ENCODE peak calls at places on chromosome 6, in ten cellular contexts. Z is uterus, G is HCT116, Y is breast epithelium, T is transverse colon, N is Peyer's patch, C is heart left ventricle, F is gastrocnemius medialis, O is A549, S is adrenal gland. D is an unnamed sample. For H3K4me1, the result is how much of the 10 kb centered on the place peaks cover.

GRCh38 chr6:11197175-11197535 is 35.3 kb downstream of the NEDD9 start:
- DNase-seq in Z (no peak), G (no peak), Y (no peak), T (no peak), N (no peak), C (no peak), F (no peak), O (no peak), S (no peak), D (no peak)

GRCh38 chr6:166958926-166959861 is 2.8 kb upstream of the RNASET2 start:
- DNase-seq in Z (no peak), G (no peak), Y (no peak), T (peak), N (peak), C (no peak), F (no peak), O (no peak), S (peak), D (no peak)

GRCh38 chr6:169985121-169986015 is 233.9 kb downstream of the ERMARD start:
- DNase-seq in Z (no peak), G (no peak), Y (peak), T (no peak), N (no peak), C (no peak), F (no peak), O (no peak), S (no peak), D (no peak)

GRCh38 chr6:78999737-79000136 is 78.3 kb downstream of the PHIP start:
- DNase-seq in Z (no peak), G (no peak), Y (no peak), T (no peak), N (no peak), C (no peak), F (no peak), O (no peak), S (no peak), D (no peak)

GRCh38 chr6:119349041-119349340 is 570 bp downstream of the MAN1A1 start:
- DNase-seq in Z (no peak), G (no peak), Y (no peak), T (no peak), N (no peak), C (no peak), F (no peak), O (no peak), S (no peak), D (no peak)

GRCh38 chr6:118959903-118960302 is 24.9 kb upstream of the MCM9 start:
- DNase-seq in Z (no peak), G (no peak), Y (no peak), T (no peak), N (no peak), C (no peak), F (no peak), O (no peak), S (no peak), D (no peak)

GRCh38 chr6:88725111-88725711 is 238.2 kb downstream of the RNGTT start:
- DNase-seq in Z (no peak), G (no peak), Y (no peak), T (no peak), N (no peak), C (peak), F (no peak), O (no peak), S (no peak), D (peak)

GRCh38 chr6:164419099-164419498 is 890.3 kb downstream of the C6orf118 start:
- DNase-seq in Z (no peak), G (no peak), Y (no peak), T (no peak), N (no peak), C (no peak), F (no peak), O (no peak), S (no peak), D (no peak)

GRCh38 chr6:30760537-30760936 is 16.2 kb upstream of the IER3 start:
- DNase-seq in Z (no peak), G (no peak), Y (no peak), T (no peak), N (no peak), C (no peak), F (no peak), O (no peak), S (no peak), D (no peak)

GRCh38 chr6:82396964-82397761 is 33.5 kb downstream of the TPBG start:
- DNase-seq in Z (peak), G (peak), Y (no peak), T (no peak), N (no peak), C (no peak), F (no peak), O (peak), S (no peak), D (no peak)

GRCh38 chr6:149852180-149852579 is 12.0 kb downstream of the LRP11 start:
- DNase-seq in Z (no peak), G (no peak), Y (no peak), T (no peak), N (peak), C (no peak), F (no peak), O (no peak), S (no peak), D (no peak)

GRCh38 chr6:37868447-37868825 is 48.9 kb downstream of the ZFAND3 start:
- DNase-seq in Z (no peak), G (no peak), Y (no peak), T (no peak), N (no peak), C (no peak), F (no peak), O (no peak), S (no peak), D (no peak)

GRCh38 chr6:137056121-137056880 is 11.5 kb upstream of the IL20RA start:
- DNase-seq in Z (no peak), G (peak), Y (no peak), T (no peak), N (no peak), C (no peak), F (no peak), O (no peak), S (no peak), D (no peak)

GRCh38 chr6:94071835-94072234 is 652.5 kb upstream of the EPHA7 start:
- DNase-seq in Z (no peak), G (no peak), Y (no peak), T (no peak), N (no peak), C (no peak), F (no peak), O (peak), S (no peak), D (no peak)

GRCh38 chr6:11271637-11272036 is 39.2 kb upstream of the NEDD9 start:
- DNase-seq in Z (no peak), G (no peak), Y (no peak), T (no peak), N (no peak), C (no peak), F (no peak), O (no peak), S (no peak), D (no peak)

GRCh38 chr6:55182016-55182650 is 7.8 kb downstream of the HCRTR2 start:
- DNase-seq in Z (no peak), G (no peak), Y (no peak), T (no peak), N (no peak), C (no peak), F (no peak), O (no peak), S (no peak), D (no peak)

GRCh38 chr6:151242420-151242841 is 2.7 kb downstream of the AKAP12 start:
- DNase-seq in Z (no peak), G (no peak), Y (no peak), T (no peak), N (no peak), C (no peak), F (no peak), O (no peak), S (no peak), D (peak)

GRCh38 chr6:169190144-169190584 is 63.5 kb downstream of the THBS2 start:
- DNase-seq in Z (peak), G (no peak), Y (no peak), T (peak), N (no peak), C (peak), F (no peak), O (no peak), S (peak), D (peak)

GRCh38 chr6:122307577-122307976 is 91.9 kb upstream of the HSF2 start:
- DNase-seq in Z (no peak), G (no peak), Y (no peak), T (no peak), N (no peak), C (no peak), F (no peak), O (no peak), S (no peak), D (no peak)

GRCh38 chr6:131169613-131170012 is 34.3 kb downstream of the AKAP7 start:
- DNase-seq in Z (no peak), G (no peak), Y (no peak), T (no peak), N (no peak), C (no peak), F (no peak), O (no peak), S (no peak), D (no peak)

GRCh38 chr6:131172237-131172636 is 37.0 kb downstream of the AKAP7 start:
- DNase-seq in Z (no peak), G (no peak), Y (no peak), T (no peak), N (no peak), C (no peak), F (no peak), O (no peak), S (no peak), D (no peak)

GRCh38 chr6:131175559-131175958 is 40.3 kb downstream of the AKAP7 start:
- DNase-seq in Z (no peak), G (no peak), Y (no peak), T (no peak), N (no peak), C (no peak), F (no peak), O (no peak), S (no peak), D (no peak)

GRCh38 chr6:131177996-131178395 is 42.7 kb downstream of the AKAP7 start:
- DNase-seq in Z (no peak), G (no peak), Y (no peak), T (no peak), N (no peak), C (no peak), F (no peak), O (no peak), S (no peak), D (peak)

DNA sequence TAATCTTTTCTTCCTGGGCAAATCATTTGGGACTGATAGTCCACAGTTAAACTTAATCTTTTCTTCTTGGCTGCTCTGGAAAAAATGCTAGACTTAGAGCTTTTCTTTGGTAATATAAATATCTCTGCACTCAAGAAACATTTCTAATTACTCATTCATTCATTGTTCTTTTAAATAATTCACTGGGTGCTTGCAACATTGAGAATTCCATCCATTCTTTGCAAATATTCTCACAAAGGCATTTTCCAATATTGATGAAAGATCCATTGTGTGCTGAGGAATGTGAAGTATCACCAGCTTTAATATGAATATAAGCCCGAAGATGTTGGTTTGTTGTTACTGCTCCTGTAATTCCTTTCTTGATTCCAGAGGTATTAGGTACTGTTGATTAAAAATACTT is 38.4 kb downstream of the AKAP7 start:
- DNase-seq in Z (no peak), G (no peak), Y (no peak), T (no peak), N (no peak), C (no peak), F (no peak), O (no peak), S (no peak), D (no peak)
- H3K4me1 ChIP-seq in Z (under half), G (under half), Y (under half), T (under half), N (under half), C (under half), F (under half), O (under half), S (under half), D (under half)

GRCh38 chr6:159169193-159169555 is at the start of gene FNDC1:
- DNase-seq in Z (peak), G (no peak), Y (no peak), T (peak), N (no peak), C (peak), F (no peak), O (peak), S (no peak), D (peak)
- TF ChIP-seq CTCF in Z (peak), G (no peak), Y (no peak), T (no peak), N (no peak), C (no peak), F (no peak), O (peak), S (no peak), D (no peak)

DNA sequence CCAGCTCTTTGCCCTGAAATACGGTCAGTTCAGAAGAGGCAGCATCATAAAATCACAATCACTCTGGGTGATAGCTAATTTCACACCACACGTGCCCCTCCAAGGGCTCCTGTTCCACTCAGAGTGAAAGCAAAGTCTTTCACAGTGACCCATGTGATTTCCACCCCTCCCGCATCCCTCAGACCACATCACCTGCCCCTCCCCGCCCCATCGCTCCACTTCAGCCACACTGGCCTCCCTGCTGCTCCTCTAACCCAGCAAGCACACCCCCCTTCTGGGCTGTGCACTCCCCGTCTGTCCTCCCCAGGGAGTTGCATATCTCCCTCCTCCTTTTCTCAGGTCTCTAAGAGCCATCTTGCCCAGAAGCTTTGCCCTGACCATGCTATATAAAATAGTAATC is 74.5 kb downstream of the PSMG4 start:
- DNase-seq in Z (no peak), G (no peak), Y (no peak), T (no peak), N (no peak), C (no peak), F (no peak), O (no peak), S (no peak), D (no peak)
- TF ChIP-seq POLR2A in Z (no peak), G (no peak), Y (no peak), T (no peak), N (no peak), C (no peak), F (no peak), O (no peak), S (no peak), D (no peak)

GRCh38 chr6:16137451-16137801 is 8.5 kb downstream of the MYLIP start:
- DNase-seq in Z (no peak), G (no peak), Y (no peak), T (no peak), N (no peak), C (no peak), F (no peak), O (no peak), S (no peak), D (no peak)
- H3K4me1 ChIP-seq in Z (under half), G (under half), Y (under half), T (half or more), N (half or more), C (half or more), F (half or more), O (half or more), S (under half), D (under half)

DNA sequence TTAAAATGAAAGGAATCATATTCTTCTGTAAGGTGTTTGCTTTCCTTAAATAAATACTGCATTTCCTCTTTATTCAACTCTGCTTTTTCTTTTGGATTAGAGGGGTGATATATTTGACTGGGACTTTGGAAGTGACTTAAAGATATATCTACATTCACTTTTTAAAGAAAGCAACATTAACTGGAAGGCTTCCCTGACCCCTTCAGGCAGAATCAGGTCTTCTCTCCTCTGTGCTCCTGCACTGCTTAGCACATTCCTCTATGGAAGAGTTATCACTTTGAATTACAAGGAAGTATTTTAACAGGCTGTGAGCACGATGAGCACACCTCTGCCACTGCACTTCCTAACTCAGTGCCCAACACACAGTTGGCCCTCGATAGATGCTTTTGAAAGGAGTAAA is 59.2 kb upstream of the POU3F2 start:
- DNase-seq in Z (no peak), G (no peak), Y (no peak), T (no peak), N (no peak), C (no peak), F (no peak), O (no peak), S (no peak), D (no peak)
- TF ChIP-seq CTCF in Z (no peak), G (no peak), Y (no peak), T (no peak), N (no peak), C (no peak), F (no peak), O (no peak), S (no peak), D (no peak)

DNA sequence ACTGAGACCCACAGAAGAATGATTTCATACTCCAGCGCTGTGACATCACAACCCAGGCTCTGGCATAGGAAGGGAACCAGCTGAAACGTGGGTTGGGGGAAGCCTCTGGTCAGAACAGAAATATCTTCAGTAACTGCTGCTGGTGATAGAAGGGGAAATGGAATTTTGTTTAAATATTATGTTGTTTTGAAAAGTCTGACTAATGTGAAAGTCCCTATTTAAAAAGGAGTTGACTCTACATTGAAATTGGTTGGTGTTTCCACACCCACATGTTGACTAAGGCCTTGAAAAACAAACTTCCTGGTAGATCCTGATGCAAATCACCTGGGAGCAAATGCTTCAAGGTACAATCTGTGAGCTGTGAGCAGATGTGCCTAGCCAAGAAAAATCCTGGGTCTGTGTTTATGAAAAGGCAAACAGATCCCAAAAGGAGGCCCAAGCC is 24.5 kb upstream of the TCP11 start:
- DNase-seq in Z (no peak), G (no peak), Y (no peak), T (peak), N (no peak), C (no peak), F (no peak), O (peak), S (no peak), D (no peak)
- TF ChIP-seq POLR2A in Z (no peak), G (no peak), Y (no peak), T (no peak), N (no peak), C (no peak), F (no peak), O (no peak), S (no peak), D (no peak)

GRCh38 chr6:68040780-68041179 is 594.3 kb upstream of the ADGRB3 start:
- DNase-seq in Z (no peak), G (no peak), Y (no peak), T (no peak), N (no peak), C (no peak), F (no peak), O (no peak), S (no peak), D (no peak)
- H3K4me1 ChIP-seq in Z (under half), G (under half), Y (under half), T (under half), N (under half), C (under half), F (under half), O (under half), S (under half), D (under half)

DNA sequence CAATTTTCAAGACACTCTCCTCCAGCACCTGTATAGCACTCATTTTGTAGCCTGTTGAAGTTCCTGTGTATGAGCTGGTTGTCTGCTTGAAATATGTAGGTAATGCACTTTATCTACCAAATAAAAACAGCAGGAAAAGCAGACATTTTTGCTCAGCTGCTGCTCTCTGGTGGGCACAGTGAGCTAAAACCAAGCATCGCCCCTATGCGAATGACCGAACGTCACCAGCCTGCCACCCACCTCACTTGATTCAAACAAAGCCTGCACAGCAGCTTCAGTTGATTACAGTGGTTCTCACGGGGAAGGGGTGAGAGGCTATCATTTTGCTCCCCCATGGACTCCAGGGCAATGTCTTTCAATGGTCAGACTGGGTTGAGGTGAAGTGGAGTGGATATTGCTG is 185.7 kb downstream of the SASH1 start:
- DNase-seq in Z (no peak), G (no peak), Y (no peak), T (no peak), N (no peak), C (no peak), F (no peak), O (no peak), S (no peak), D (no peak)
- TF ChIP-seq CTCF in Z (no peak), G (no peak), Y (no peak), T (no peak), N (no peak), C (peak), F (no peak), O (no peak), S (no peak), D (no peak)

DNA sequence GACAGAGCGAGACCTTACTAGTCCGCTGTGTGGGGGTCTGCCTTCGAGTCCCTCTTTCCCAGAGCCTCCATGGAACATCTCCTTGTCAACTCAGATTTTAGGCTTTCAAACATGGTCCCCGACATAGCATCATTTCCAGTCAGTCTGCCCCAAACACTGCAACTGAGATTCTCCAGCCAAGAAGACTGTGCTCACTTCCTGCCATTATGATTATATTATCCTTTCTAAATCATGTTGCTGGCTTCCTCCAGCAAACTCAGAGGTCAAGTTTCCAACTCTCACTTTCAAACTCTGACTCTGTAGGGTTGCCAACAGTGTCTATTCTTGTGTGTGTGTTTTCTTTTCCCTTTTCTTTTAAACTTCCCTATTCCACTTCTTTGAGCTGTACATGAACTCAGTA is 61.1 kb upstream of the TRAF3IP2 start:
- DNase-seq in Z (no peak), G (no peak), Y (no peak), T (no peak), N (no peak), C (no peak), F (no peak), O (no peak), S (no peak), D (no peak)
- TF ChIP-seq POLR2A in Z (no peak), G (no peak), Y (no peak), T (no peak), N (no peak), C (no peak), F (no peak), O (no peak), S (no peak), D (no peak)

DNA sequence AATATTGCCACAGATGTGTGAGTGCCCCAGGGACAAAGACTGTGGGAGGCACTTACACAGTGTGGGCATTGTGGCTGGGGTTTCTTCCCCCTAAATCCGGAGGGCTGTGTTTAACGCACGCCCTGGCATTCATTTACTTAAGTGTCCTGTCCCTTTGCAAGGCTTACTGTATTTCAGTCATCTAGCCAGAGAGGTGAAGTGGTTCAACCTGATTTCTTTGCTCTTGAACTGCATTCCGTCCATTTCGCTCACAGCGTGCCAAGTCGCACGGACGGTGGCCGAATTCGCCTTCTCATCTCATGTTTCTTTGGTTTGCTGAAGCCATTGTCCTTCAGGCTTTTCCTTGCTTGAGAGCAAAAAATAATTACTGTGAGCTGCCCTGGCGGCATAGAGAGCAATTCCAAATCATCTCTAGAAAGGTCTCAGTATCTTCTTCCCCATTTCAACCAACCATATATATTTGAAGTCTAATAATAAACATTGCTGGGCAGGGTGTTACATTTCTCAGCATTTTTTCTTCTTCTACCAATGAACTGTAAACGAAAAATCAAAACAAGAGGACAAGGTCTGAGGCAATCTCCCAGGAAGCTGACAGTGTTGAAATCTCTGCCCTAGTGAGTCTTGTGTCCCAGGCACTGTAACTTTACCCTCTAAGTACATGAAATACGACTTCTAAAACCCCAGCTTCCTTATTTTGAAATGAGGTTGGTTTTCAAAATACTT is 16.9 kb downstream of the SYTL3 start:
- DNase-seq in Z (no peak), G (no peak), Y (peak), T (no peak), N (no peak), C (no peak), F (no peak), O (no peak), S (no peak), D (no peak)
- H3K4me1 ChIP-seq in Z (under half), G (under half), Y (under half), T (under half), N (under half), C (under half), F (under half), O (under half), S (under half), D (under half)

D was measured in testis.